ENCODE peak calls at places on chromosomes 5 and 9, in ten cellular contexts. K is progenitor cell of endocrine pancreas, T is left ventricle myocardium inferior, U is H9, M is ovary, D is PC-9, R is glutamatergic neuron, Q is RWPE1, O is lower lobe of right lung, J is stomach. A is an unnamed sample.

GRCh38 chr5:89313804-89314588 is 431.0 kb upstream of the MEF2C start:
- DNase-seq in K (no peak), Q (peak), T (no peak), J (no peak), U (no peak), R (no peak), D (no peak), O (no peak), M (no peak), A (no peak)

GRCh38 chr5:61966558-61966957 is 339.4 kb upstream of the KIF2A start:
- DNase-seq in T (no peak), U (no peak), R (no peak), M (no peak), D (no peak), J (no peak), Q (no peak), K (no peak), O (no peak), A (no peak)

GRCh38 chr5:176317534-176318374 is 43.8 kb downstream of the KIAA1191 start:
- DNase-seq in J (peak), O (no peak), M (no peak), K (no peak), D (no peak), Q (no peak), U (no peak), T (no peak), R (no peak), A (no peak)

GRCh38 chr5:119954106-119954505 is 324.7 kb downstream of the FAM170A start:
- DNase-seq in T (no peak), D (no peak), R (no peak), U (no peak), O (no peak), Q (no peak), M (no peak), K (no peak), J (no peak), A (no peak)

GRCh38 chr5:2288466-2288865 is 405.7 kb upstream of the IRX4 start:
- DNase-seq in U (no peak), K (no peak), Q (no peak), O (no peak), J (no peak), M (no peak), R (no peak), T (no peak), D (no peak), A (no peak)

GRCh38 chr9:91163773-91164471 is 197.8 kb downstream of the AUH start:
- DNase-seq in R (no peak), M (no peak), Q (no peak), U (no peak), K (no peak), D (no peak), T (no peak), J (no peak), O (no peak), A (peak)

GRCh38 chr5:33362915-33363314 is 77.8 kb upstream of the TARS1 start:
- DNase-seq in O (no peak), K (no peak), J (no peak), R (no peak), D (no peak), T (no peak), U (peak), Q (no peak), M (peak), A (no peak)

GRCh38 chr5:177612215-177612673 is 12.3 kb downstream of the B4GALT7 start:
- DNase-seq in T (no peak), R (no peak), O (no peak), K (no peak), D (no peak), U (no peak), J (no peak), M (no peak), Q (no peak), A (no peak)

GRCh38 chr5:170028124-170028523 is 47.8 kb upstream of the INSYN2B start:
- DNase-seq in O (no peak), Q (no peak), R (no peak), K (no peak), M (no peak), U (no peak), T (no peak), D (no peak), J (no peak), A (no peak)

GRCh38 chr5:135605221-135605620 is 26.4 kb upstream of the CXCL14 start:
- DNase-seq in O (no peak), R (no peak), M (no peak), Q (no peak), K (no peak), U (no peak), T (no peak), D (no peak), J (no peak), A (no peak)

GRCh38 chr5:93805616-93806393 is 64.4 kb upstream of the POU5F2 start:
- DNase-seq in K (no peak), D (no peak), Q (no peak), M (no peak), J (no peak), T (no peak), R (no peak), O (no peak), U (no peak), A (no peak)

GRCh38 chr5:175840050-175840841 is 31.1 kb upstream of the CPLX2 start:
- DNase-seq in R (no peak), K (no peak), T (no peak), O (no peak), M (no peak), Q (no peak), D (no peak), U (no peak), J (no peak), A (no peak)

GRCh38 chr5:445591-445990 is 2.6 kb downstream of the EXOC3 start:
- DNase-seq in R (peak), M (no peak), Q (no peak), D (no peak), U (peak), T (peak), J (no peak), K (no peak), O (no peak), A (peak)

GRCh38 chr5:67063791-67064190 is 132.8 kb downstream of the CD180 start:
- DNase-seq in U (no peak), D (no peak), M (no peak), J (no peak), O (no peak), R (no peak), K (no peak), Q (peak), T (no peak), A (no peak)

GRCh38 chr9:73613092-73613701 is 461.5 kb downstream of the ANXA1 start:
- DNase-seq in D (no peak), M (no peak), J (no peak), T (no peak), K (no peak), R (no peak), Q (no peak), U (no peak), O (no peak), A (no peak)

GRCh38 chr9:17942498-17942897 is 363.6 kb downstream of the SH3GL2 start:
- DNase-seq in R (no peak), O (no peak), D (no peak), Q (no peak), U (no peak), J (no peak), T (no peak), K (no peak), M (no peak), A (no peak)

GRCh38 chr9:116547729-116548426 is 139.2 kb upstream of the TRIM32 start:
- DNase-seq in O (no peak), J (no peak), D (no peak), K (no peak), U (no peak), Q (no peak), T (no peak), M (no peak), R (no peak), A (no peak)

GRCh38 chr5:73605223-73606087 is 20.5 kb upstream of the ARHGEF28 start:
- DNase-seq in U (no peak), T (no peak), K (no peak), J (peak), D (peak), M (no peak), O (no peak), R (no peak), Q (no peak), A (no peak)

GRCh38 chr9:96217358-96217755 is 84.6 kb downstream of the HSD17B3 start:
- DNase-seq in K (no peak), T (peak), Q (no peak), J (no peak), O (no peak), M (peak), R (peak), U (no peak), D (no peak), A (no peak)

DNA sequence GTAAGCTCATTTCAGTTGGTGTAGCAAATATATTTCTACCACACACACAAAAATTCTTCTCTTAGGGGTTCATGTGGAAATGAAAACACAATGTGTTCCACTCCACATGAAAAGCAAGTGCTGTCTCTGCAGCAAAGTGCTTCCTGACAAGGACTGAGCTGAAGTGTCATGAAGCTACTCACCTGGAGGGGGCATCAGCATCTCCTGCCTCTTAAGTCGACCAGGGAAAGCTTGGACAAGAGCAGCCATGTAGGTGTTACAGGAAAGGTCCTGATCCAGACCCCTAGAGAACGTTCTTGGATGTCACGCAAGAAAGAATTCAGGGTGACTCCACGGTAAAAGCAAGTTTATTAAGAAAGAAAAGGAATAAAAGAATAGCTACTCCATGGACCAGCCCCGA is 62.8 kb downstream of the SV2C start:
- DNase-seq in J (no peak), M (no peak), U (peak), Q (no peak), D (no peak), K (no peak), O (no peak), T (no peak), R (no peak), A (no peak)
- TF ChIP-seq CTCF in J (no peak), M (no peak), U (peak), Q (no peak), D (peak), K (peak), O (no peak), T (no peak), R (peak), A (no peak)

GRCh38 chr5:134510970-134511795 is 14.3 kb upstream of the JADE2 start:
- DNase-seq in R (no peak), T (no peak), K (peak), O (no peak), M (no peak), U (peak), J (no peak), Q (peak), D (peak), A (no peak)

GRCh38 chr5:134508521-134509195 is 16.8 kb upstream of the JADE2 start:
- DNase-seq in T (no peak), O (no peak), J (no peak), D (no peak), K (no peak), Q (no peak), M (no peak), R (no peak), U (no peak), A (no peak)

GRCh38 chr5:134509308-134510040 is 16.0 kb upstream of the JADE2 start:
- DNase-seq in U (peak), T (no peak), K (no peak), Q (no peak), J (peak), D (peak), O (no peak), M (no peak), R (no peak), A (no peak)

GRCh38 chr5:134512661-134512999 is 12.8 kb upstream of the JADE2 start:
- DNase-seq in Q (no peak), U (peak), M (no peak), T (no peak), R (no peak), D (no peak), K (no peak), O (no peak), J (no peak), A (no peak)

DNA sequence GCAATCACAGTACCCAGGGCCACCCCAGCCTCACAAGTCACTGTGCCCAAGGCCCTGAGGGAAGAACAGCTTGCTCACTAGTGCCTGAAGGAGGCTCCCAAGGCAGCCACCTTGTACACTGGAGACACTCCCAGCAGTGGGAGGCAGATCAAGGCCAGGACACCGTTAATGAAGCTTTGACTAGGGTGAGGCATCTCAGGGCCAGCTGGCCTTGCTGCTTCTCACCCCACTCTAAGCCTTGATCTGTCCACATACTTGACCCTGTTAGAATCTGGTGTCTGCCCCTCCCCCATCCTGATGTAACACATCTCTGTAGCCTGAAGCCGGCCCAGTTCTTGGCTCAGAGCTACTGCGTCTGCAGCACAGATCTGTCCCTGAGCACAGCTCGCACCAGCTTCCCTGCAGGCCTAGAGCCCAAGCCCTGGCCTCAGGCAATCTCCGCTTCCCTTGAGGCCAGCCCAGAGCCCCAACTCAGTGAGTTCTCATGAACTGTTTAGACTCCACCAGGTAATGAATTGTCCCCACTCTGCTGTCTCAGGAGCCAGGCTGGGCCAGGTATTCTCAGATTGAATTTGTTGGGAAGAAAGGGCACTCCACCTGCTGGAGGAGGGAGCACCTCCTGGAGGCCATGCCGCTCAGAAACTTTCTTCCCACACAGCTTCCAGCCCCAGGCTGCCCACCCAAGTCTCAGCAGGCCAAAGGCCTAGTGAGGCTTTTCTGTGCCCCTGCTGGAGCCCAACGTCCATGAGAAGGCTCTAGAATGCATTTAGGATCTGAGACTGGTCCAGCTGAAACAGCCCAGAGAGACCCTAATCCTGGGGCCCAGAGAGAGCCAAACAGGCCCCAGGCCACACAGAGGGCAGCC is 13.4 kb upstream of the JADE2 start:
- DNase-seq in J (peak), M (peak), D (peak), T (peak), U (peak), O (peak), R (peak), Q (peak), K (no peak), A (no peak)
- TF ChIP-seq CTCF in J (peak), M (peak), D (peak), T (peak), U (peak), O (peak), R (no peak), Q (no peak), K (peak), A (no peak)

GRCh38 chr9:87386490-87386889 is 111.2 kb upstream of the DAPK1 start:
- DNase-seq in T (no peak), O (no peak), R (no peak), K (no peak), D (peak), U (no peak), J (peak), Q (no peak), M (no peak), A (no peak)
- TF ChIP-seq CTCF in T (no peak), O (no peak), R (no peak), K (no peak), D (no peak), U (no peak), J (no peak), Q (no peak), M (no peak), A (no peak)

GRCh38 chr5:40734986-40735385 is 20.8 kb downstream of the TTC33 start:
- DNase-seq in Q (no peak), K (no peak), M (no peak), T (no peak), O (no peak), D (no peak), R (no peak), J (no peak), U (no peak), A (no peak)

GRCh38 chr5:40733439-40733838 is 22.3 kb downstream of the TTC33 start:
- DNase-seq in T (no peak), U (no peak), D (no peak), J (no peak), M (no peak), K (no peak), O (no peak), Q (no peak), R (no peak), A (no peak)

GRCh38 chr5:40736103-40736875 is 19.5 kb downstream of the TTC33 start:
- DNase-seq in R (no peak), D (no peak), J (no peak), K (no peak), M (no peak), U (no peak), Q (peak), O (no peak), T (no peak), A (no peak)

GRCh38 chr5:40735609-40736008 is 20.2 kb downstream of the TTC33 start:
- DNase-seq in R (no peak), O (no peak), M (no peak), Q (no peak), T (no peak), D (no peak), U (no peak), J (no peak), K (no peak), A (no peak)

DNA sequence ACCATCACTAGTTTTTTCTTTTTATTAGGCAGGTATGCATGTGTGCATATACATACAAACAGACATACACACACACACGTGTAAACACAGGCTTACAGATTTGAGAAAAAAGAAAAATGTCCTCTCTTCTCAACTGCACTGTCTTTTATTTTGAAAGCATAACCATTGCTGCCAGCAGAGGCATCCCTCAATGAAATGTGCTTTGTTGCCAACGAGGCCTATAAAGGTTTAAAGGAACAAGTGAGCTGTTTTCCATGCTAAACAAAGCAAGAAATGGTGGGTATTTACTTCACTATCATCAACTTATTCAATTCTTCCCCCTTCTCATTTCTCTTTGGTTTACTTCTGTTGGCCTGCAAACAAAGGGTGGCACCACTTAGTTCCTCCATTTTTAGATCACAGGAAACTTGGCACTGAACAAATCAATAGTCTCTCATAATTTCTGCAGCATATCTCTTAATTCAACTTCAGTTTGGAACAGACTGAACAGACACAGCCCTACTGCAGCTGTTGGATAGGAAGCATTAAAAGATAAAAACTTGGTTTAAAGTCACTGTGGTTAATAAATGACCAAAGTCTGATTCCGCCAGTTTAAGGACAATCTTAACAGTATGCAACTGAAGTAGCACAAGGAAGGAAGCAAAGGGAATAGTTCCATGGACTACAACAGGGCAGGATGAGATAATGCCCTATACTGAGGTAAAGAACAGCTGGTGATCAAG is 21.8 kb downstream of the TTC33 start:
- DNase-seq in Q (no peak), D (no peak), K (no peak), J (no peak), M (no peak), O (no peak), U (no peak), T (no peak), R (no peak), A (no peak)
- TF ChIP-seq CTCF in Q (no peak), D (no peak), K (no peak), J (no peak), M (no peak), O (no peak), U (no peak), T (no peak), R (no peak), A (no peak)

GRCh38 chr5:128838631-128839030 is 126.7 kb upstream of the SLC27A6 start:
- DNase-seq in R (no peak), D (no peak), Q (no peak), J (no peak), K (no peak), M (no peak), T (no peak), U (no peak), O (no peak), A (no peak)

GRCh38 chr5:128842241-128842640 is 123.0 kb upstream of the SLC27A6 start:
- DNase-seq in O (no peak), K (no peak), J (no peak), R (no peak), U (no peak), D (no peak), T (no peak), M (no peak), Q (no peak), A (no peak)

GRCh38 chr5:128850049-128850448 is 115.2 kb upstream of the SLC27A6 start:
- DNase-seq in U (no peak), M (no peak), Q (no peak), T (no peak), R (no peak), D (no peak), J (no peak), K (no peak), O (no peak), A (no peak)

GRCh38 chr5:128844354-128844923 is 120.8 kb upstream of the SLC27A6 start:
- DNase-seq in T (no peak), K (no peak), O (no peak), J (no peak), D (no peak), Q (peak), U (no peak), M (no peak), R (no peak), A (no peak)
- TF ChIP-seq CTCF in T (peak), K (peak), O (peak), J (peak), D (peak), Q (peak), U (peak), M (no peak), R (peak), A (no peak)

DNA sequence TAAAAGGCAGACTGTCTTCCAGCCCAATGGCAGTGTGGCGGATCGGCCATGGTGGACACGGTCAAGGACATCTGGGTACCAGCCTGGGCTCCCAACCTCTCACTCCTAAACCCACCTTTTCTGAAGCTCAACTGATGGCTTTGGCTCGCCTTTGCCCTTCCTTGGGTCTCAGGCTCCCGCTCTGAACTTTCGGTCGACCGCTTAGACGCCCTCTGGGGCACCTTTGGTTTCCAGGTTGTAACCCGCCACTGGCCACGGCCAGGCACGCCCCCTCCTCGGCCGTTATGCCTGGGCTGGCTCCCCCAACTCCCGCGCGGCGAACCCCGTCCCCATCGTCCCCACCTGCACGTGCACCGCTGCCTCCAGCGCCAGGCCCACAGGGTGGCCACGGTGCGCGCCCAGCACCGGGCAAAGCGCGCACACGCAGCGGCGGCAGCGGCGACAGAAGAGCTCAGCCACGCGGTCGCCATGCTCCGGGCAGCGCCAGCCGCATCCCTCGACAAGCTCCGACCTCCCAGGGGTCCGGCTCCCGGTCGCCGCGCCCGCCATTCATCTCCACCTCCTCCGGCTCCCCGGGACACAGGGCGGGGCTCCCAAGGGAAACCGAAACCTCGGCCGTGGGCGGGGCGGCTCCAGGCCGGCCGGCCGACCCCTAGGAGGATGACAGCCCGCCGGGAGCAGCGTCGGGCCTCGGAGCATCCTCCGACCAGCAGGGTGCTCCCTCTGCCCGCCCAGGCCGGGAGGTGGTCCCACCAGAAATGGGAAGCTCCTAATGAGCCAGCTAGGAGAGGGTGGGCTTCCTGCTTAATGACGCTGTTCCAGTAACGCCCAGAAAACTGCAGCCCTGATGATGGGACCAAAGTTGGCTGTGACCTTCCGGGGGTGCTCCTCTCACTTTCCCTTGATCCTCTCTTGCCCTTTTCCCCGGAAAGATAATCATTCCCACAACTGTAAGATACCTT is at the start of gene TRIM14:
- DNase-seq in T (peak), Q (peak), R (peak), K (peak), U (peak), D (peak), O (peak), J (peak), M (peak), A (peak)
- TF ChIP-seq CTCF in T (peak), Q (peak), R (no peak), K (no peak), U (peak), D (peak), O (peak), J (no peak), M (no peak), A (no peak)